ENCODE peak calls at places on chromosome 16, in eight cellular contexts. K is endothelial cell of umbilical vein, M is mammary epithelial cell, S is psoas muscle, T is tibial nerve, D is Peyer's patch, X is Panc1, J is tibial artery. B is an unnamed sample. For H3K36me3, the result is how much of the 10 kb centered on the place peaks cover.

GRCh38 chr16:50093607-50094570 is 28.1 kb downstream of the HEATR3 start:
- DNase-seq in K (peak), M (no peak), S (peak), T (peak), D (no peak), X (no peak), J (peak), B (peak)

GRCh38 chr16:54411555-54411954 is 125.0 kb upstream of the IRX3 start:
- DNase-seq in K (no peak), M (no peak), S (no peak), T (no peak), D (no peak), X (no peak), J (no peak), B (no peak)

GRCh38 chr16:21946889-21947635 is 6.1 kb upstream of the UQCRC2 start:
- DNase-seq in K (no peak), M (peak), S (no peak), T (no peak), D (no peak), X (no peak), J (no peak), B (no peak)

GRCh38 chr16:35149550-35149949 is 1690.1 kb downstream of the TP53TG3F start:
- DNase-seq in K (no peak), M (no peak), S (no peak), T (no peak), D (no peak), X (no peak), J (no peak), B (no peak)

GRCh38 chr16:69756705-69757104 is 2.0 kb upstream of the NOB1 start:
- DNase-seq in K (no peak), M (no peak), S (no peak), T (no peak), D (no peak), X (no peak), J (no peak), B (no peak)

GRCh38 chr16:61421111-61421510 is 615.1 kb downstream of the CDH8 start:
- DNase-seq in K (no peak), M (no peak), S (no peak), T (no peak), D (no peak), X (no peak), J (no peak), B (no peak)

GRCh38 chr16:3872216-3872895 is 8.2 kb downstream of the CREBBP start:
- DNase-seq in K (no peak), M (no peak), S (no peak), T (no peak), D (no peak), X (no peak), J (no peak), B (no peak)

GRCh38 chr16:25126820-25127232 is 15.3 kb downstream of the LCMT1 start:
- DNase-seq in K (peak), M (peak), S (no peak), T (no peak), D (no peak), X (no peak), J (no peak), B (peak)

GRCh38 chr16:14186007-14186953 is 115.2 kb downstream of the MRTFB start:
- DNase-seq in K (peak), M (no peak), S (peak), T (no peak), D (no peak), X (no peak), J (peak), B (peak)

GRCh38 chr16:24255446-24256352 is at the start of gene CACNG3:
- DNase-seq in K (peak), M (peak), S (peak), T (no peak), D (peak), X (no peak), J (no peak), B (peak)

GRCh38 chr16:75486666-75487313 is 8.5 kb downstream of the CHST6 start:
- DNase-seq in K (no peak), M (peak), S (no peak), T (no peak), D (no peak), X (no peak), J (no peak), B (no peak)

GRCh38 chr16:84514874-84515835 is 10.7 kb upstream of the MEAK7 start:
- DNase-seq in K (no peak), M (no peak), S (no peak), T (no peak), D (peak), X (no peak), J (peak), B (no peak)

GRCh38 chr16:84511180-84511800 is 6.8 kb upstream of the MEAK7 start:
- DNase-seq in K (peak), M (peak), S (peak), T (peak), D (peak), X (no peak), J (peak), B (peak)

GRCh38 chr16:84514295-84514873 is 9.9 kb upstream of the MEAK7 start:
- DNase-seq in K (no peak), M (no peak), S (no peak), T (no peak), D (no peak), X (no peak), J (no peak), B (no peak)

GRCh38 chr16:84511821-84512220 is 7.4 kb upstream of the MEAK7 start:
- DNase-seq in K (no peak), M (no peak), S (no peak), T (no peak), D (no peak), X (no peak), J (peak), B (no peak)

DNA sequence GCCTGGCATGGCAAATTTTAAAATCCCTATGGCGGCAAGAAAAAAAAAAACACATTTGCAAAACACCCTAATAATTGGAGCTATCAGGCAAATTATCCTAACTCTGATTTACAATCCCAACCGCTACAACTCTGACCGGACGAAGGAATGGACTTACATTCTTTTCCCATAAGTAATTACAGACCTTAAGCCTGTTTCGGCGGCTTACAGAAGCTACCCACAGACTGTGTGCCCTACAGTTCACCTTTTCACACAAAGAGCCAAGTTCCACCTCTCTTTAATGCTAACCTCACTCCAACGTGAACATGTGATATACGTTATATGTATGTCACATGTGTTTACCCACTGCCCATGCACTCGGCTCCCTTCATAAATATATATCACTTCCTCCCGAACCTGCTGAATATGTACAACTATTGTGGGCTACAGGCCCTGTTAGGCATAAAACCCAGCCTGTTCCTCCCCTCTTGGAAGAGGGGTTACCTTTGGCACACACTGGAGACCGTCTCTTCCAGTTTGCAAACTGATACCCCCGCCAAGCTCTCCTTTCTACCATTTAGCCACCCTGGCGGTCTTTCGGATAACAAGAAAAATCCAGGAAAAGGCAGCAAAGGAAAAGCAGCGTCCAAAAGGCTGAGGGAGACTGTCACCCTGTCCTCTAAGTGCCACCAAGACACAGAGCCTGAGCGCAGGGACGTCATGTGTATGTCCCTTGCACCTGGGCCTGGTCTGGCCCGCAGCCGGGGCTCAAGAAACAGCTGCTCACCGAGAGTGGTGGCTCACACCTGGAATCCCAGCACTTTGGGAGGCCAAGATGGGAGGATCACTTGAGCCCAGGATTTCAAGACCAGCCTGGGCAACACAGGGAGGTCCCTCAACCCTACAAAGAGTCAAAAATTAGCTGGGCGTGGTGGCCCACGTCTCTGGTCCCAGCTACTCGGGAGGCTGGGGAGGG is 8.9 kb upstream of the MEAK7 start:
- DNase-seq in K (no peak), M (no peak), S (no peak), T (no peak), D (no peak), X (no peak), J (peak), B (peak)
- H3K27ac ChIP-seq in K (no peak), M (no peak), S (no peak), T (no peak), D (peak), X (no peak), J (no peak), B (peak)

GRCh38 chr16:84486126-84486525 is 18.3 kb downstream of the MEAK7 start:
- DNase-seq in K (no peak), M (no peak), S (no peak), T (no peak), D (no peak), X (no peak), J (no peak), B (no peak)
- H3K36me3 ChIP-seq in K (under half), M (under half), S (half or more), T (under half), D (half or more), X (under half), J (half or more), B (under half)

DNA sequence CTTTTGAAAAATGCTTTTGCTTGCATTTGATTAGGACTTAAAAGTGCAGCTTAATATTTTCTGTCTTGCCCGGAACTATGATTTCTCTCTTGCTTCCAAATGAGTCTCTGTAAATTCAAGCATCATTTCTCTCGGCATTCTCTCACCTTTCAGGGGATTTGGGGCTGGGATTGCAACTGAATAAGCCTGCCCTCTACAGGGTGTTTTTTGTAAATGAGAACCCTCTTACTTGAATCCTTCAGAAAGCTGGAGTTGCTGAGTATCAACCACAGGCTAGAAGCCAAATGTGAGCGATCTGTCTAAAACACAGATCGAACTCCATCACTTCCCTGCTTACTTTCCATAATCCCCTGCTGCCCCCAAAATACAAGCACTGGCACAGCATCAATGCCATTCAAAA is 234.6 kb downstream of the TMEM114 start:
- DNase-seq in K (no peak), M (no peak), S (no peak), T (no peak), D (no peak), X (no peak), J (no peak), B (no peak)
- TF ChIP-seq CTCF in K (no peak), M (no peak), S (no peak), T (no peak), D (no peak), X (peak), J (no peak), B (no peak)

GRCh38 chr16:66300037-66300436 is 66.5 kb upstream of the CDH5 start:
- DNase-seq in K (no peak), M (no peak), S (no peak), T (no peak), D (no peak), X (no peak), J (no peak), B (no peak)
- H3K27ac ChIP-seq in K (no peak), M (no peak), S (no peak), T (no peak), D (no peak), X (no peak), J (no peak), B (no peak)

GRCh38 chr16:30669026-30670000 is 11.1 kb downstream of the FBRS start:
- DNase-seq in K (no peak), M (no peak), S (no peak), T (no peak), D (no peak), X (no peak), J (no peak), B (no peak)

GRCh38 chr16:30666681-30667080 is 8.4 kb downstream of the FBRS start:
- DNase-seq in K (no peak), M (no peak), S (no peak), T (no peak), D (no peak), X (no peak), J (no peak), B (no peak)

GRCh38 chr16:30665830-30666190 is 7.6 kb downstream of the FBRS start:
- DNase-seq in K (peak), M (no peak), S (no peak), T (no peak), D (no peak), X (no peak), J (no peak), B (no peak)

GRCh38 chr16:30668393-30668792 is 10.2 kb downstream of the FBRS start:
- DNase-seq in K (no peak), M (no peak), S (no peak), T (no peak), D (no peak), X (no peak), J (no peak), B (no peak)

GRCh38 chr16:30667361-30667905 is 9.2 kb downstream of the FBRS start:
- DNase-seq in K (no peak), M (no peak), S (no peak), T (no peak), D (no peak), X (no peak), J (no peak), B (no peak)
- H3K36me3 ChIP-seq in K (half or more), M (under half), S (half or more), T (under half), D (half or more), X (under half), J (half or more), B (half or more)

DNA sequence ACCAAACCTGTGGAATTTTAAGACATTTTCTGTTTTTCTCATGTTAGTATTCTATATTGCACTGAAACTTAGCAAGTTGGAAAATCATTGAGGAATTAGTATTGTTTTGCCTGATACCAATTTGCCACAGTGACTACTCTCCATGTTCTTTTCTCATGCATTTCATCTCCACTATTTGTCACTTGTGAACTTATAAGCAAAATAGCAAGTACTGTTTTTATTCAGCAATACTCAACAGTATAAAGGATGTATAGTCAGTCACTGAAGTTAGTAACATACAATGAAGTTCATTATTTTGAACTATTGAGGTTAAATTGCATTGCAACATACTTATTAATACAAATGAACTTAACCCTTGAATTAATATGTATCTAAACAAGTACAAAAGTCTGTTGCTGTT is 5.8 kb upstream of the VPS35L start:
- DNase-seq in K (no peak), M (no peak), S (no peak), T (no peak), D (no peak), X (no peak), J (no peak), B (no peak)
- TF ChIP-seq CTCF in K (no peak), M (no peak), S (no peak), T (no peak), D (no peak), X (no peak), J (no peak), B (no peak)

DNA sequence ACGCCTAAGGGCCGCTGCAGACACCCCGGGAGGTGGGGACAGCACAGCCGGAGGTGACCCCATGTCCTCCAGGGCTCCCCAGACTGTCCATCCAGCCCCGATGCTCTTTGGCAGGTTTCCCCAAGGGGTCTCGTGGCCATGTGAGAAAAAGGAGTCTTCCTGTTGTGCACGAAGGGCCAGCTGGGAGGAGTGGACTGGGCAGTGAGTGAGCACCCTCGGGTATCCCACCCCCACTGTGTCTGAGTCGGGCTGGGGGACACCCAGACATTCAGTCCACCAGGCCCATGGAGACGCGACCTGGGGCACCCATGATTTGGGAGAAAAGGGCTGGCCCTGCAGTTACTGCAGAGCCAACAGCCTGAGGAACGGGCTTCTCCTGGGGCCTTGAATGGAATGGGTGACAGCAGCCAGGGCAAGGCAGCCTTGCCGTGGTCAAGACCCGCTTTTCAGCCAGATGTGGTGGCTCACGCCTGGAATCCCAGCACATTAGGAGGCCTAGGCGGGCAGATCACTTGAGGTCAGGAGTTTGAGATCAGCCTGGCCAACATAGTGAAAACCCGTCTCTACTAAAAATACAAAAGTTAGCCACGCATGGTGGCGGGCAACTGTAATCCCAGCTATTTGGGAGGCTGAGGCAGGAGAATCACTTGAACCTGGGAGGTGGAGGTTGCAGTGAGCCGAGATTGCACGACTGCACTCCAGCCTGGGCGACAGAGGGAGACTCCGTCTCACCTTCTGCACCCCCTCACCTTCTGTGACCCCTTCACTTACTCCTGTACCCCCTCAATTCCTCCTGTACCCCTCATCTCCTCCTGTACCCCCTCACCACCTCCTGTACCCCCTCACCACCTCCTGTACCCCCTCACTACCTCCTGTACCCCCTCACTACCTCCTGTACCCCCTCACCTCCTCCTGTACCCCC is 24.1 kb upstream of the CAPN15 start:
- DNase-seq in K (no peak), M (no peak), S (no peak), T (no peak), D (no peak), X (no peak), J (no peak), B (no peak)
- H3K27ac ChIP-seq in K (no peak), M (no peak), S (no peak), T (no peak), D (peak), X (no peak), J (no peak), B (no peak)

GRCh38 chr16:89739383-89739782 is 18.0 kb downstream of the ZNF276 start:
- DNase-seq in K (no peak), M (no peak), S (no peak), T (no peak), D (no peak), X (no peak), J (no peak), B (no peak)

GRCh38 chr16:89741342-89742014 is 20.1 kb downstream of the ZNF276 start:
- DNase-seq in K (no peak), M (no peak), S (no peak), T (no peak), D (no peak), X (no peak), J (no peak), B (no peak)

GRCh38 chr16:89746043-89746442 is 24.7 kb downstream of the ZNF276 start:
- DNase-seq in K (no peak), M (no peak), S (no peak), T (no peak), D (no peak), X (no peak), J (no peak), B (no peak)

GRCh38 chr16:89744813-89745212 is 23.5 kb downstream of the ZNF276 start:
- DNase-seq in K (no peak), M (no peak), S (no peak), T (no peak), D (no peak), X (no peak), J (no peak), B (no peak)

DNA sequence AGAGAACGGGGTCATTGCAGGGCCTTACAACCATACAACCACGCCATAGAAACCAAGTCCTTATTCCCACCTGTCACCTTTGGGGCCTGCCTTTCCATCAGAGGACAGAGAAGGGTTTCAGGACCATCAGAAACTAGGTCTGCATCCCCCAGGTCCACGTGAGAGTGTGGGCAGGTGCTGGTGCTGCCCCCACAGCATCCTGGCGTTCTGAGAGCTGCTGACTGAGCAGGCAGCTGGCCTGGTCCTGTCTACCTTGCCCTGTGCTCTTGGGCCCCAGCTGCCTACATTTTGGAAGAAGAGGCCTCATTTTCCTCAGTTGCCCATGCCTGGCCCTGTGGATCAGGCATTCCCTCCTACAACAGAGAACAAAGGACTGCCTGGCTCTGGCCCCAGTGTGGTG is 21.6 kb downstream of the ZNF276 start:
- DNase-seq in K (no peak), M (no peak), S (no peak), T (no peak), D (no peak), X (no peak), J (no peak), B (no peak)
- H3K36me3 ChIP-seq in K (under half), M (under half), S (under half), T (under half), D (half or more), X (under half), J (under half), B (under half)